ENCODE peak calls at places on chromosomes 13 and 19, in five cellular contexts. S is mesothelial cell of epicardium; X is lung; O is CD8-positive, alpha-beta T cell; Z is cardiac muscle cell. J is an unnamed sample.
A peak's percentile ranks its signal among the peaks of the same experiment; 100 is the strongest.

GRCh38 chr13:59425211-59425721 is 738.5 kb downstream of the DIAPH3 start:
- DNase-seq in O (no peak), S (no peak), Z (peak; percentile 64), X (no peak), J (no peak)

GRCh38 chr19:10219678-10220077 is 11.5 kb downstream of the S1PR2 start:
- DNase-seq in O (no peak), X (no peak), S (no peak), Z (peak; percentile 53), J (no peak)

GRCh38 chr13:44040070-44040753 is 160.5 kb downstream of the LACC1 start:
- DNase-seq in Z (peak; percentile 60), X (no peak), S (no peak), O (no peak), J (no peak)

GRCh38 chr13:45055902-45056648 is 64.2 kb upstream of the GTF2F2 start:
- DNase-seq in S (no peak), O (no peak), X (no peak), Z (peak; percentile 71), J (no peak)

GRCh38 chr19:14081797-14082674 is 3.5 kb downstream of the C19orf67 start:
- DNase-seq in Z (no peak), X (no peak), S (no peak), O (no peak), J (peak; percentile 38)

GRCh38 chr19:36796714-36796999 is 24.1 kb upstream of the ZNF850 start:
- DNase-seq in Z (no peak), X (no peak), O (no peak), S (no peak), J (no peak)

GRCh38 chr19:23823952-23824389 is 65.3 kb upstream of the ZNF681 start:
- DNase-seq in Z (peak; percentile 1), X (no peak), O (no peak), S (no peak), J (peak; percentile 31)

GRCh38 chr19:4310247-4311121 is 6.1 kb downstream of the FSD1 start:
- DNase-seq in X (no peak), S (no peak), O (no peak), Z (no peak), J (no peak)

GRCh38 chr19:17703823-17704463 is 15.3 kb upstream of the MAP1S start:
- DNase-seq in Z (peak; percentile 65), S (no peak), O (peak; percentile 52), X (no peak), J (peak; percentile 67)

GRCh38 chr19:42488783-42489521 is 39.3 kb downstream of the CEACAM1 start:
- DNase-seq in Z (no peak), X (no peak), S (no peak), O (no peak), J (no peak)

GRCh38 chr13:34349091-34349722 is 531.3 kb downstream of the RFC3 start:
- DNase-seq in S (no peak), X (peak; percentile 31), Z (peak; percentile 96), O (no peak), J (no peak)

GRCh38 chr13:22693691-22694090 is 487.1 kb upstream of the SGCG start:
- DNase-seq in S (no peak), X (no peak), O (no peak), Z (no peak), J (no peak)

GRCh38 chr19:49362048-49362925 is at the start of gene TEAD2:
- DNase-seq in S (peak; percentile 73), O (no peak), Z (peak; percentile 65), X (peak; percentile 71), J (peak; percentile 84)

GRCh38 chr13:113786262-113786841 is 27.3 kb downstream of the TMEM255B start:
- DNase-seq in S (no peak), Z (peak; percentile 53), O (no peak), X (no peak), J (no peak)

GRCh38 chr13:32203736-32204135 is 111.4 kb downstream of the ZAR1L start:
- DNase-seq in X (no peak), Z (no peak), S (no peak), O (no peak), J (no peak)

GRCh38 chr19:19113040-19113541 is 25.2 kb downstream of the TMEM161A start:
- DNase-seq in S (no peak), X (no peak), O (no peak), Z (peak; percentile 70), J (no peak)

GRCh38 chr13:33321686-33322473 is 36.3 kb upstream of the STARD13 start:
- DNase-seq in S (no peak), O (no peak), Z (peak; percentile 58), X (no peak), J (no peak)

GRCh38 chr13:57627663-57628062 is 3.9 kb upstream of the PCDH17 start:
- DNase-seq in O (no peak), S (no peak), X (no peak), Z (peak; percentile 49), J (no peak)

GRCh38 chr19:48511321-48511731 is 309 bp downstream of the LMTK3 start:
- DNase-seq in Z (no peak), O (no peak), S (no peak), X (no peak), J (no peak)

GRCh38 chr13:106532111-106532929 is 3.1 kb downstream of the EFNB2 start:
- DNase-seq in Z (peak; percentile 49), S (no peak), X (no peak), O (no peak), J (no peak)

GRCh38 chr13:98252931-98253470 is 75.9 kb upstream of the RNF113B start:
- DNase-seq in X (no peak), Z (peak; percentile 58), O (no peak), S (no peak), J (no peak)

GRCh38 chr19:47315125-47315821 is 5.6 kb downstream of the C5AR1 start:
- DNase-seq in S (no peak), O (no peak), Z (peak; percentile 94), X (peak; percentile 84), J (no peak)

GRCh38 chr19:5121286-5122120 is 152.6 kb downstream of the KDM4B start:
- DNase-seq in X (no peak), O (no peak), S (no peak), Z (no peak), J (no peak)

GRCh38 chr13:113903912-113904311 is 40.0 kb upstream of the GAS6 start:
- DNase-seq in S (peak; percentile 16), X (no peak), Z (no peak), O (no peak), J (no peak)

GRCh38 chr19:3904233-3904632 is 23.7 kb downstream of the ATCAY start:
- DNase-seq in S (no peak), O (no peak), X (no peak), Z (no peak), J (no peak)

GRCh38 chr13:30234763-30235162 is 72.6 kb downstream of the KATNAL1 start:
- DNase-seq in X (no peak), S (no peak), O (no peak), Z (peak; percentile 27), J (no peak)

DNA sequence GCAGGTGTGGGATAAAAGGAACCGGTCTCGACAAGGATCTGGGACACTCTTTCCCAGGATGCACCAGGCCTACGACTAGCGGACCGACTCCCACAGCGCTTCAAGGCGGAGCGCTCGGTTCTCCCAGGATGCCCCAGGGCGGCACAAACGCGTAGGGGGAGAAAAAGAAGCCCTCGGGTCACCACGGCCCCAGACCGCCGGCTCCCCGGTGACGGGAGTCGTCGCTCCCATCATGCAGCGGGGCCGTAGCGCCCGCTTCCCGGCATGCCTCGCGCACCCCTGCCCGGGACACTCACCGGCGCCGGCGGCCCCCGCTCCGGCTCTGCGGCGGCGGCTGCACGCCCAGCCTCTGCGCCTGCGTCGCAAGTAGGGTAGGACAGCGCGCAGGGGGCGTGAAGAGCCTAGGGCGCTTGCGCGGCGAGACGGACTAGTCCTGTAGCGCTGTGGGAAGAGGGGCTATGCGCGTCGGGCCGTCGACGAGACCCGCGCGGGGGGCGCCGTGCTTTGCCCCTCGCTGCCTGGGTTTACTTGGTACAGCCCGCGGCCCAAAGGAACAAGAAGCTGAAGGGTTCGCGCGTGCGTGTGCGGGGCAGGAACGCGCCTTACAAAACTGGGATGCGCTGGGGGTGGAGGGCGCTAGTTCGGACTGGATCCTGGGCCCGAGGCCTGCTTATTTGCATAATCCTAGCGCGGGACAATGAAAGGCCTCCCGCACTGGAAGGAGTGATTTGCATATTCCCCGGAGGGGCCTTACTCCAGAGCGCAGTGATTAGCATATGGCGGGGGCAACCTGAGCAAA is at the start of gene ZNF428:
- DNase-seq in X (peak; percentile 79), S (peak; percentile 89), Z (peak; percentile 93), O (peak; percentile 61), J (peak; percentile 84)
- TF ChIP-seq CTCF in X (no peak), S (no peak), Z (peak; percentile 2), O (no peak), J (no peak)

GRCh38 chr13:73059460-73060250 is 850 bp downstream of the KLF5 start:
- DNase-seq in Z (no peak), O (peak; percentile 1), S (peak; percentile 66), X (peak; percentile 66), J (peak; percentile 57)

GRCh38 chr13:73061478-73062275 is 2.9 kb downstream of the KLF5 start:
- DNase-seq in S (no peak), O (no peak), Z (no peak), X (no peak), J (no peak)

GRCh38 chr13:73058741-73059459 is at the start of gene KLF5:
- DNase-seq in Z (peak; percentile 96), X (peak; percentile 98), S (peak; percentile 99), O (peak; percentile 85), J (peak; percentile 98)

GRCh38 chr13:73062368-73062767 is 3.6 kb downstream of the KLF5 start:
- DNase-seq in O (no peak), Z (no peak), X (no peak), S (no peak), J (no peak)

GRCh38 chr13:73060251-73061160 is 1.7 kb downstream of the KLF5 start:
- DNase-seq in S (no peak), X (no peak), O (no peak), Z (peak; percentile 75), J (no peak)
- TF ChIP-seq CTCF in S (no peak), X (no peak), O (no peak), Z (no peak), J (no peak)

DNA sequence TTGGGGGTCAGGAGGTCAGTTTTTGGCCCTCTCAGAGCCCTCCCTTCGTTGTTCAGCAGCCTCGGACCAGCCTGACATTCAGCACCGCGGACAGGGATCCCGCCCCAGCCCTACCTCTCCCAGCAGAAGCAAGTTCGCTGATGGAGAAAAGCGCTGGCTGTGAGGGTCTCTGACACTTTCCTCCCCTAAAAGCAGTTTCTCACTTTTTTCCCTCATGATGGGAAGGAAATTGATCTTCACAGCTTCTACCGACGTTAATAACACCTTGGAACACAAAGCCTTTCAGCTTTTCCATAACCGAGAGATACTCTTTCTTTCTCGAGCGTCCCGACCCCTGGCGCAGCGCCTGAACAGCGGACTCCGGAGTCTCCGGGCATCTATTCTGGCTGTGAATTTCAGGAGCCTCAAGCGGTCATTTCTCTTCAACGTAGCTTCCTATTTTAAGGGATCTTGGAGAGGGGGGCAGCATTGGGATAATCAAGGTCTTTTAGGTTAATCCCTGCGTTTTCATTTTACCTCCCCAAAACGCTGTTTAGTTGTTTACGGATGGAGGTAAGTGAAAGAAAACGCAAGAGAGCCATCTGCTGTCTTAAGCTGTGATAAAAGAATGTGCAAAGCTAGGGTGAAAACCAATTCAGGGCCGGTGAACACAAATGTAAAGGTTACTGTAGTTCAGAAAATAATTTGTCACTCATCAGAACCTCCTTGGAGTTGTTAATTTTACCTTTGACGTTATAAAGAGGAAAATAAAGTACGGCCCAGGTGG is 467.2 kb downstream of the ITGBL1 start:
- DNase-seq in X (no peak), S (peak; percentile 68), Z (peak; percentile 11), O (no peak), J (peak; percentile 79)
- TF ChIP-seq CTCF in X (no peak), S (no peak), Z (no peak), O (no peak), J (no peak)

DNA sequence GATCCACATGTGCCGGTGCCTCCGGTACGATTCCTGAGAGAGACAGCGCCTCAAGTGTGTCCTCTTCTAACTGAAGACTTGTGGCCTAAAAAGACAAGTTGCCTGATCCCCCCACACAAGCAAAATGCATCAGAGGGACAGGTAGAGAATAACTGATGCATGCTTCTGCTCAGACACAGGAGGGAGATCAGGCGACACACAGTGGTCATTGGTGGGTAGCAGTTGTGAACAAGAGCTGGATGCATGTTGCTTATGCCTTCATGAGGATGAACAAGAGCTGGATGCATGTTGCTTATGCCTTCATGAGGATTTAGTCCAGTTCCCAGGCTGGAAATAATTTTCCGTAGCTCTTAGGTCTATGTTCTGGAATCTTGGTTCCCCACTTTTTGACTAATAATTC is 505.6 kb downstream of the MYO16 start:
- DNase-seq in X (no peak), Z (no peak), O (no peak), S (no peak), J (no peak)
- TF ChIP-seq CTCF in X (no peak), Z (no peak), O (no peak), S (no peak), J (no peak)

J was measured in endothelial cell.